ENCODE peak calls at places on chromosome 6, in six cellular contexts. S is hepatocyte, I is ascending aorta, N is A549, M is psoas muscle, V is epithelial cell of proximal tubule. Q is an unnamed sample.

GRCh38 chr6:150090328-150090727 is 21.4 kb upstream of the ULBP3 start:
- DNase-seq in M (no peak), I (peak; percentile 38), N (no peak), V (no peak), S (no peak), Q (no peak)

GRCh38 chr6:35047265-35048011 is 93.7 kb downstream of the TCP11 start:
- DNase-seq in V (no peak), I (peak; percentile 83), N (no peak), S (no peak), M (no peak), Q (no peak)

GRCh38 chr6:154457046-154457713 is 53.3 kb downstream of the CNKSR3 start:
- DNase-seq in I (no peak), M (no peak), N (no peak), V (no peak), S (no peak), Q (no peak)

GRCh38 chr6:158329531-158329930 is 17.3 kb downstream of the TULP4 start:
- DNase-seq in V (no peak), I (no peak), M (no peak), N (no peak), S (no peak), Q (no peak)

GRCh38 chr6:11950109-11950508 is 62.0 kb upstream of the HIVEP1 start:
- DNase-seq in N (no peak), S (no peak), M (no peak), I (no peak), V (no peak), Q (no peak)

GRCh38 chr6:29667158-29667557 is 10.3 kb downstream of the MOG start:
- DNase-seq in M (no peak), I (no peak), S (no peak), N (no peak), V (no peak), Q (no peak)

GRCh38 chr6:166736606-166737005 is 109.6 kb upstream of the RPS6KA2 start:
- DNase-seq in N (peak; percentile 46), V (peak; percentile 56), M (no peak), S (peak; percentile 33), I (no peak), Q (no peak)

GRCh38 chr6:130981409-130981808 is 81.6 kb downstream of the EPB41L2 start:
- DNase-seq in N (no peak), I (no peak), S (peak; percentile 63), M (no peak), V (no peak), Q (no peak)

GRCh38 chr6:5672581-5673011 is 334.1 kb downstream of the NRN1 start:
- DNase-seq in N (peak; percentile 25), M (peak; percentile 59), S (peak; percentile 34), I (peak; percentile 81), V (no peak), Q (no peak)

GRCh38 chr6:99739526-99739925 is 132.9 kb downstream of the PRDM13 start:
- DNase-seq in V (no peak), I (no peak), M (peak; percentile 68), S (no peak), N (no peak), Q (no peak)

GRCh38 chr6:68094070-68094469 is 541.0 kb upstream of the ADGRB3 start:
- DNase-seq in S (no peak), V (no peak), N (no peak), I (no peak), M (no peak), Q (no peak)

GRCh38 chr6:40299666-40300065 is 287.5 kb downstream of the LRFN2 start:
- DNase-seq in M (no peak), V (no peak), I (no peak), N (no peak), S (no peak), Q (no peak)

GRCh38 chr6:79296211-79296610 is 61.7 kb upstream of the HMGN3 start:
- DNase-seq in S (no peak), M (no peak), I (no peak), N (no peak), V (no peak), Q (no peak)

GRCh38 chr6:156175971-156176421 is 601.2 kb upstream of the ARID1B start:
- DNase-seq in S (peak; percentile 37), N (peak; percentile 29), M (peak; percentile 61), V (no peak), I (no peak), Q (no peak)
- TF ChIP-seq CTCF in S (peak; percentile 32), N (no peak), M (no peak), V (peak; percentile 56), I (no peak), Q (no peak)

DNA sequence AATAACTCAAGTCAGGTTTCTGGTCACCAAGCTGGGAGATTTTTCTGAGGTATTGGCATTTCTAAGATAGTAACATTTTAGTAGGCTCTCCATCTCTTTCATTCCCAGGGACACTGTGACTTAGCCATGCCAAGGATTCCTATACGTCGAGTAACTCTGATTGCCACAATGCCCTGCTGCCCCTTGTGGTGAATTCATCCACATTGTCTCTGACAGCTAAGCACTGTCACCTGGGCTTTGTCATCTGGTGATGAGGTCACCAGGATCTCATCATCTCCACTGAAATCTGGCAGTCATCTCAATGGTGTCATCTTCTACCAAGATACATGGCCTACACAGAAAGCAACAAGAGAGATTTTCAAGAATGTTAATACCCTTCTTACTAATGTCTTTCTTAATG is 246.6 kb downstream of the CD109 start:
- DNase-seq in M (no peak), V (peak; percentile 1), I (no peak), N (peak; percentile 15), S (no peak), Q (no peak)
- TF ChIP-seq CTCF in M (no peak), V (peak; percentile 18), I (no peak), N (no peak), S (no peak), Q (no peak)

GRCh38 chr6:36130672-36131516 is 581 bp downstream of the MAPK13 start:
- DNase-seq in N (no peak), V (no peak), M (peak; percentile 71), S (peak; percentile 86), I (peak; percentile 68), Q (peak; percentile 74)
- TF ChIP-seq CTCF in N (no peak), V (no peak), M (no peak), S (peak; percentile 9), I (no peak), Q (no peak)

DNA sequence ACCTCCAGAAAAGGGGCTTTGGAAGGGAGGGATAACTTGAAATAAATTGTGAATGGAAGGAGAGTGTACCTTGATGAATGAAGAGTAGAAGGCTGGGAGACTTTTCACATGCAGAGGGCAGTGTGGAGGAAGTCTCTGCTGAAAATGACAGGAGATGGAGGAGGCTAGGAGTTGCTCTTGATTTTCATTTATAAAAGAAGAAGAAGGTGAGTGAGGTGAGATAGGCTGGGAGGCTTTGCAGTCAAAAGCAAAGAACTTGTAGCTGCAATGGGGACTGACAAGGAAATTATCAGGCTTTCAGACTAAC is 1.4 kb downstream of the HCRTR2 start:
- DNase-seq in S (no peak), V (no peak), N (no peak), M (no peak), I (no peak), Q (no peak)
- TF ChIP-seq CTCF in S (no peak), V (no peak), N (no peak), M (no peak), I (no peak), Q (no peak)

DNA sequence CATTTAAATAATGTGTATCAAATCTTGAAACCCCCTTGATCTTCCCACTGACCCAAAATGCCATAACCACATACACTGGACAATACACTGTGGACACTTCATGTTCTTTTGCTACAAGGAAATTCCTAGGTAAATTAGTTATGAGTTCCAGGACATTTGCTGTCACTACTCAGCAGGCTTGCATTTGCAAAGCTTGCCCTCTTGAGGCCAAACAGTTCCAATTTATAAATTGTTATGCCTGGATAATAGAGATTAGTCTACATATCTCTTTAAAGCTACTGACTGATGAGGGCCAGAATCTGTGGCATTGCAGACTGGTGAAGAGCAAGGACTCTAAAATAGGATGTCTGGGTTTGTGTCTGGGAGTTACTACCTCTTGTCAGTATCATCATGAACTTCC is 17.4 kb upstream of the RAB32 start:
- DNase-seq in N (peak; percentile 9), S (no peak), I (no peak), M (no peak), V (no peak), Q (no peak)
- TF ChIP-seq CTCF in N (peak; percentile 33), S (peak; percentile 44), I (no peak), M (no peak), V (peak; percentile 55), Q (no peak)

GRCh38 chr6:90406142-90406794 is 109.6 kb upstream of the BACH2 start:
- DNase-seq in I (no peak), M (no peak), N (peak; percentile 39), S (peak; percentile 52), V (no peak), Q (no peak)

GRCh38 chr6:90406957-90407356 is 110.3 kb upstream of the BACH2 start:
- DNase-seq in M (no peak), S (peak; percentile 10), I (no peak), V (no peak), N (no peak), Q (no peak)

GRCh38 chr6:90401933-90402830 is 105.5 kb upstream of the BACH2 start:
- DNase-seq in S (no peak), I (no peak), M (no peak), V (no peak), N (no peak), Q (no peak)

GRCh38 chr6:90402831-90403192 is 106.2 kb upstream of the BACH2 start:
- DNase-seq in S (no peak), I (no peak), N (no peak), M (no peak), V (no peak), Q (no peak)

DNA sequence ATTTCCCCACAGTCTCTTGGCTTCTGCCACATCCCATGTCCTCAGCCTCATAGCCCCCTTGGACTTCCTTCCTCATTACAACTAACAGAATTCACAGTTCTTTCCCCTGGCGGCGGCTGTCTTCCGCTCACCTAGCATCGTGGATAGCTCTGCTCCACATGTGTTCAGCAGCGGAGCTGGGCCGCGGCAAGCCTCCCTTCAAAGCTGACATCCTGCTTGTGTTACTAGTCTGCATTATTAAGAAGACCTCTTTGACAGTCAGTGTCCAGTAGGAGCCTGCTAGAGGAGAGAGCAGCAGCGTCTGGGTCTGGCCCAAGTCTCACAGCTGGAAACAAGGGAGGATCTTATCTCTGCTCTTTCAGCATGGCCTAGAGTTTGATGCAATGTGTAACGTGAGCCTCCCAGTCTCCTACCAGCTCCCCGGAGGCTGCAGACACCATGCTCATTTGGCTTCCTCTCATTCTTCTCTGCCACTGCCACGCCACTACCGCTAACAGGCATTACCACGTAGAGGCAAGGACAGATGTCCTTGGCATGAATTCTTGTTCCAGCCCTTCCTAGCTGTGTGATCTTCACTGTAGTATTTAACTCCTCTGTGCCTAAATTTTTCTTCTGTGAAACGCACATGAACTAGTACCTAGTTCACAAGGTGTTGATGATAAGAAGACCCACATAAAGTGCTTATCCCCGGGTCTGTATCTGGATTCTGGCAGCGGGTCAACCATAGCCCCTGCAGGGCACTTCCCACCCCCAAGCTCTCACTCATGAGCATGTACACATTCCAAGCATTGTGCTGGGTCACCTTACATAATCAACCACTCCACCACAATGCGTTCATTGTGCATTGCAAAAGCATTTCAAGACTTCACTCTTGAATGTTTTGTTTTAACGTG is 107.1 kb upstream of the BACH2 start:
- DNase-seq in M (peak; percentile 74), V (no peak), S (peak; percentile 68), N (no peak), I (no peak), Q (no peak)
- TF ChIP-seq CTCF in M (no peak), V (no peak), S (no peak), N (no peak), I (no peak), Q (no peak)

GRCh38 chr6:1639430-1639829 is 29.7 kb downstream of the FOXC1 start:
- DNase-seq in M (peak; percentile 34), I (no peak), V (no peak), S (no peak), N (no peak), Q (no peak)
- TF ChIP-seq CTCF in M (no peak), I (no peak), V (no peak), S (no peak), N (no peak), Q (no peak)